ENCODE peak calls at places on chromosomes 7 and 10, in six cellular contexts. N, F, A, L, V and E are unnamed samples.

GRCh38 chr10:95567903-95568630 is 6.9 kb upstream of the SORBS1 start:
- DNase-seq in N (no peak), F (no peak), A (no peak), L (no peak), V (no peak), E (peak; percentile 26)

GRCh38 chr10:123274513-123275182 is 120.4 kb downstream of the BUB3 start:
- DNase-seq in N (no peak), F (no peak), A (no peak), L (no peak), V (peak; percentile 88), E (peak; percentile 5)

GRCh38 chr10:131049051-131049450 is 262.5 kb downstream of the TCERG1L start:
- DNase-seq in N (no peak), F (no peak), A (no peak), L (no peak), V (peak; percentile 59), E (no peak)

GRCh38 chr7:372939-373791 is 83.2 kb downstream of the FOXL3 start:
- DNase-seq in N (no peak), F (no peak), A (no peak), L (no peak), V (no peak), E (no peak)

GRCh38 chr10:119370972-119371703 is 163.8 kb downstream of the GRK5 start:
- DNase-seq in N (no peak), F (no peak), A (no peak), L (peak; percentile 98), V (no peak), E (no peak)

GRCh38 chr7:142866361-142867096 is 11.7 kb downstream of the EPHB6 start:
- DNase-seq in N (no peak), F (no peak), A (no peak), L (peak; percentile 22), V (peak; percentile 23), E (peak; percentile 73)

GRCh38 chr10:17200035-17200884 is 1.2 kb downstream of the TRDMT1 start:
- DNase-seq in N (no peak), F (peak; percentile 20), A (no peak), L (no peak), V (no peak), E (no peak)

GRCh38 chr10:86104611-86105145 is 261.9 kb downstream of the GRID1 start:
- DNase-seq in N (no peak), F (no peak), A (no peak), L (no peak), V (no peak), E (no peak)

GRCh38 chr10:117162093-117163021 is 24.3 kb upstream of the VAX1 start:
- DNase-seq in N (no peak), F (no peak), A (no peak), L (no peak), V (no peak), E (no peak)

GRCh38 chr7:19982841-19983835 is 209.7 kb upstream of the TMEM196 start:
- DNase-seq in N (peak; percentile 54), F (peak; percentile 20), A (no peak), L (peak; percentile 32), V (no peak), E (peak; percentile 69)

GRCh38 chr10:79132681-79133381 is 64.1 kb downstream of the ZMIZ1 start:
- DNase-seq in N (no peak), F (no peak), A (no peak), L (no peak), V (no peak), E (no peak)

GRCh38 chr10:36602374-36602773 is 523.0 kb upstream of the ANKRD30A start:
- DNase-seq in N (no peak), F (no peak), A (no peak), L (peak; percentile 64), V (no peak), E (peak; percentile 98)

GRCh38 chr10:110747609-110748464 is 103.7 kb downstream of the RBM20 start:
- DNase-seq in N (no peak), F (no peak), A (no peak), L (peak; percentile 68), V (no peak), E (no peak)

GRCh38 chr7:114934758-114935157 is 12.9 kb downstream of the MDFIC start:
- DNase-seq in N (no peak), F (no peak), A (no peak), L (peak; percentile 29), V (no peak), E (no peak)

GRCh38 chr10:102457591-102458150 is 6.3 kb upstream of the C10orf95 start:
- DNase-seq in N (no peak), F (no peak), A (no peak), L (no peak), V (no peak), E (no peak)

GRCh38 chr7:11831727-11832495 is at the start of gene THSD7A:
- DNase-seq in N (peak; percentile 1), F (peak; percentile 8), A (no peak), L (peak; percentile 29), V (peak; percentile 95), E (peak; percentile 56)

GRCh38 chr7:103630318-103630717 is 184.3 kb upstream of the SLC26A5 start:
- DNase-seq in N (no peak), F (no peak), A (no peak), L (peak; percentile 64), V (peak; percentile 83), E (peak; percentile 26)

GRCh38 chr10:86535057-86535882 is 13.7 kb upstream of the WAPL start:
- DNase-seq in N (peak; percentile 28), F (peak; percentile 11), A (no peak), L (peak; percentile 52), V (no peak), E (peak; percentile 68)

GRCh38 chr10:48683893-48684292 is 780 bp upstream of the WDFY4 start:
- DNase-seq in N (peak; percentile 44), F (peak; percentile 70), A (no peak), L (no peak), V (no peak), E (no peak)

GRCh38 chr7:34453150-34453549 is 204.9 kb upstream of the NPSR1 start:
- DNase-seq in N (no peak), F (no peak), A (no peak), L (peak; percentile 43), V (no peak), E (no peak)

GRCh38 chr10:12757351-12757750 is 244.2 kb downstream of the CCDC3 start:
- DNase-seq in N (no peak), F (no peak), A (no peak), L (no peak), V (no peak), E (no peak)